ENCODE peak calls at places on chromosomes 3 and 15, in seven cellular contexts. B, O, D, S, R, T and Q are unnamed samples.

GRCh38 chr15:100558771-100559254 is 30.1 kb upstream of the CERS3 start:
- DNase-seq in B (peak), O (no peak), D (no peak), S (no peak), R (no peak), T (peak), Q (no peak)

GRCh38 chr3:155391583-155391982 is 98.1 kb upstream of the STRIT1 start:
- DNase-seq in B (no peak), O (peak), D (no peak), S (peak), R (peak), T (no peak), Q (no peak)

GRCh38 chr3:193780810-193781472 is 187.9 kb downstream of the OPA1 start:
- DNase-seq in B (peak), O (no peak), D (peak), S (peak), R (peak), T (peak), Q (peak)

GRCh38 chr15:28942046-28942445 is 56.3 kb downstream of the APBA2 start:
- DNase-seq in B (no peak), O (no peak), D (no peak), S (no peak), R (no peak), T (no peak), Q (no peak)

GRCh38 chr3:183278479-183279088 is 25.5 kb downstream of the B3GNT5 start:
- DNase-seq in B (no peak), O (no peak), D (no peak), S (peak), R (no peak), T (no peak), Q (no peak)

GRCh38 chr15:94306700-94307650 is 75.6 kb downstream of the MCTP2 start:
- DNase-seq in B (no peak), O (no peak), D (no peak), S (no peak), R (no peak), T (no peak), Q (no peak)

GRCh38 chr3:64039273-64039672 is 16.0 kb upstream of the PSMD6 start:
- DNase-seq in B (no peak), O (no peak), D (no peak), S (no peak), R (no peak), T (no peak), Q (no peak)

GRCh38 chr3:42655980-42656679 is 2.6 kb downstream of the ZBTB47 start:
- DNase-seq in B (no peak), O (no peak), D (no peak), S (peak), R (no peak), T (no peak), Q (no peak)

GRCh38 chr15:67149859-67150824 is 84.7 kb downstream of the SMAD3 start:
- DNase-seq in B (no peak), O (peak), D (no peak), S (peak), R (peak), T (peak), Q (no peak)

GRCh38 chr3:182092662-182093262 is 381.0 kb downstream of the SOX2 start:
- DNase-seq in B (no peak), O (no peak), D (no peak), S (no peak), R (no peak), T (no peak), Q (no peak)

GRCh38 chr3:53158700-53159414 is 2.2 kb upstream of the PRKCD start:
- DNase-seq in B (no peak), O (no peak), D (no peak), S (no peak), R (no peak), T (no peak), Q (no peak)

GRCh38 chr15:91559066-91559465 is 294.4 kb upstream of the SLCO3A1 start:
- DNase-seq in B (no peak), O (no peak), D (no peak), S (no peak), R (no peak), T (no peak), Q (no peak)

GRCh38 chr3:35639251-35640185 is at the start of gene ARPP21:
- DNase-seq in B (peak), O (no peak), D (peak), S (peak), R (no peak), T (peak), Q (no peak)

GRCh38 chr15:95377251-95377852 is 953.1 kb upstream of the NR2F2 start:
- DNase-seq in B (no peak), O (no peak), D (no peak), S (no peak), R (no peak), T (no peak), Q (no peak)

GRCh38 chr3:59769132-59769531 is 719.3 kb upstream of the CFAP20DC start:
- DNase-seq in B (no peak), O (no peak), D (no peak), S (no peak), R (no peak), T (no peak), Q (no peak)

GRCh38 chr3:126417461-126418255 is 22.9 kb downstream of the CFAP100 start:
- DNase-seq in B (no peak), O (no peak), D (no peak), S (no peak), R (no peak), T (no peak), Q (no peak)

GRCh38 chr15:70061086-70061370 is 36.7 kb downstream of the TLE3 start:
- DNase-seq in B (peak), O (no peak), D (peak), S (no peak), R (no peak), T (no peak), Q (no peak)

GRCh38 chr3:123286308-123287023 is 84.7 kb downstream of the SEC22A start:
- DNase-seq in B (no peak), O (no peak), D (peak), S (peak), R (no peak), T (no peak), Q (peak)

GRCh38 chr15:83380682-83381081 is 66.5 kb upstream of the SH3GL3 start:
- DNase-seq in B (peak), O (no peak), D (peak), S (peak), R (peak), T (no peak), Q (peak)
- TF ChIP-seq CTCF in B (peak), O (peak), D (peak), S (peak), R (peak), T (peak), Q (peak)

GRCh38 chr3:13645791-13646637 is 97.1 kb downstream of the FBLN2 start:
- DNase-seq in B (no peak), O (no peak), D (no peak), S (no peak), R (no peak), T (no peak), Q (no peak)
- H3K4me3 ChIP-seq in B (no peak), O (no peak), D (no peak), S (no peak), R (no peak), T (no peak), Q (no peak)

GRCh38 chr3:46395210-46395661 is 11.6 kb downstream of the CCR5AS start:
- DNase-seq in B (no peak), O (no peak), D (no peak), S (no peak), R (no peak), T (no peak), Q (no peak)
- TF ChIP-seq CTCF in B (no peak), O (no peak), D (peak), S (no peak), R (no peak), T (no peak), Q (peak)

GRCh38 chr15:38085104-38085503 is 150.7 kb downstream of the TMCO5A start:
- DNase-seq in B (no peak), O (no peak), D (no peak), S (no peak), R (no peak), T (no peak), Q (no peak)
- H3K4me3 ChIP-seq in B (no peak), O (no peak), D (no peak), S (no peak), R (no peak), T (no peak), Q (no peak)

GRCh38 chr15:99507016-99507731 is 58.6 kb upstream of the MEF2A start:
- DNase-seq in B (no peak), O (no peak), D (peak), S (peak), R (peak), T (peak), Q (no peak)

GRCh38 chr15:99503411-99503810 is 62.4 kb upstream of the MEF2A start:
- DNase-seq in B (no peak), O (no peak), D (no peak), S (no peak), R (no peak), T (no peak), Q (no peak)

GRCh38 chr15:99506399-99506798 is 59.4 kb upstream of the MEF2A start:
- DNase-seq in B (no peak), O (no peak), D (no peak), S (no peak), R (no peak), T (no peak), Q (no peak)

GRCh38 chr15:99504071-99504822 is 61.5 kb upstream of the MEF2A start:
- DNase-seq in B (no peak), O (no peak), D (no peak), S (no peak), R (no peak), T (no peak), Q (no peak)

DNA sequence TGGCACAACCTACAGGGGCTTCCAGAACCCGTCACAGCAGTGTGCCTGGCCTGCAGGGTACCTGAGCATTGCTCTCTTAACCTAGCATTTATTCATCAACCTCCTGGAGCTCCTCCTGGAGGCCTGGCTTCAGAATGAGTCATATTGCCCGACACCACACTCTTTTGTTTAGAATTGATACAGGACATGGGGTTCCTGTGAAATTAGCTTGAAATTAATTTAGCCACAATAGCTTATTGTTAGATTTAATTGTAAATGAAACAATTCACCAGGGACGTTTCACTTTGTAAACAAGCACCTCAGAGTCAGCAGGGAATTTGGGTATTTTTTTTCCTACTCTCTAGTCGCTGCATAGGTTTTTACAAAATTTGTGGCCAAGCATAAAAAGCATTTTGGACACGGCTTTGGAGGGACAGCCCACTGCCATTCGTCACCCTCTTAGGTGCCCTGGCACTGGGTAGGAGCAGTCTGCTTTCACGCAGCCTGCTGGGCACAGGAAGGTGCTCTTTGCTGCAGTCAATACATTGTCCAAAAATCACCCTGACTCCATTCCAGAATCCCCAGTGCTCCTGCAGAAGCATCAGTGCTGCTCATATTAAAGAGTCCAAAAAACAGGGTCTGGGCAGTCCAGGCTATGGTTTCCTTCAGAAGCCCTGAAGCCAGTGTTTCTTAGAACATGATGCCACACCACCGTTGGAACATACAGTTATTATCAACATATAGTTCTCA is 60.8 kb upstream of the MEF2A start:
- DNase-seq in B (no peak), O (no peak), D (no peak), S (no peak), R (no peak), T (no peak), Q (no peak)
- TF ChIP-seq CTCF in B (no peak), O (peak), D (peak), S (no peak), R (no peak), T (peak), Q (no peak)